ENCODE peak calls at places on chromosomes 13 and 19, in seven cellular contexts. C is Ammon's horn, A is kidney epithelial cell, P is trophoblast cell, Y is AG04449, S is HTR-8/SVneo, R is SK-N-SH. T is an unnamed sample.

GRCh38 chr13:111397202-111397880 is 76.9 kb downstream of the TEX29 start:
- DNase-seq in C (no peak), A (no peak), P (no peak), Y (no peak), S (no peak), R (no peak), T (no peak)

GRCh38 chr19:37969695-37970094 is 62.7 kb downstream of the SIPA1L3 start:
- DNase-seq in C (no peak), A (no peak), P (no peak), Y (no peak), S (no peak), R (no peak), T (no peak)

GRCh38 chr19:33385956-33386355 is 12.4 kb downstream of the CEBPG start:
- DNase-seq in C (peak; percentile 51), A (no peak), P (no peak), Y (no peak), S (no peak), R (no peak), T (no peak)

GRCh38 chr19:2488942-2489731 is 13.2 kb downstream of the GADD45B start:
- DNase-seq in C (peak; percentile 44), A (no peak), P (no peak), Y (no peak), S (no peak), R (peak; percentile 92), T (no peak)

GRCh38 chr13:55199132-55199531 is 1941.6 kb upstream of the PRR20A start:
- DNase-seq in C (no peak), A (no peak), P (no peak), Y (no peak), S (no peak), R (no peak), T (no peak)

GRCh38 chr13:113969311-113969972 is 4.4 kb downstream of the C13orf46 start:
- DNase-seq in C (no peak), A (no peak), P (no peak), Y (no peak), S (no peak), R (no peak), T (no peak)

GRCh38 chr19:13765395-13766094 is 1.2 kb downstream of the MRI1 start:
- DNase-seq in C (no peak), A (no peak), P (peak; percentile 32), Y (no peak), S (no peak), R (peak; percentile 52), T (no peak)

GRCh38 chr19:23872282-23872919 is 42.3 kb upstream of the ZNF726 start:
- DNase-seq in C (no peak), A (no peak), P (no peak), Y (no peak), S (no peak), R (no peak), T (no peak)

GRCh38 chr13:72570019-72570418 is 157.4 kb downstream of the MZT1 start:
- DNase-seq in C (no peak), A (no peak), P (no peak), Y (no peak), S (no peak), R (no peak), T (no peak)

GRCh38 chr19:28393574-28394336 is 819.2 kb downstream of the UQCRFS1 start:
- DNase-seq in C (no peak), A (no peak), P (no peak), Y (no peak), S (no peak), R (no peak), T (no peak)

GRCh38 chr19:4241824-4242430 is 5.0 kb upstream of the YJU2 start:
- DNase-seq in C (peak; percentile 53), A (no peak), P (no peak), Y (no peak), S (no peak), R (no peak), T (no peak)

GRCh38 chr13:47426126-47426849 is 529.4 kb upstream of the HTR2A start:
- DNase-seq in C (peak; percentile 32), A (peak; percentile 19), P (no peak), Y (peak; percentile 64), S (no peak), R (no peak), T (no peak)

GRCh38 chr13:73859841-73860240 is 274.4 kb downstream of the KLF12 start:
- DNase-seq in C (no peak), A (no peak), P (no peak), Y (no peak), S (no peak), R (no peak), T (no peak)

GRCh38 chr19:41299046-41299754 is 10.8 kb upstream of the CCDC97 start:
- DNase-seq in C (peak; percentile 56), A (no peak), P (no peak), Y (no peak), S (no peak), R (no peak), T (no peak)

GRCh38 chr13:102901056-102901455 is 55.2 kb downstream of the ERCC5 start:
- DNase-seq in C (no peak), A (no peak), P (no peak), Y (no peak), S (no peak), R (no peak), T (no peak)

GRCh38 chr13:33917135-33917534 is 99.2 kb downstream of the RFC3 start:
- DNase-seq in C (no peak), A (no peak), P (no peak), Y (no peak), S (no peak), R (no peak), T (no peak)

GRCh38 chr19:55382013-55382412 is 2.1 kb downstream of the TMEM238 start:
- DNase-seq in C (no peak), A (no peak), P (no peak), Y (no peak), S (no peak), R (no peak), T (no peak)

GRCh38 chr13:40236566-40237168 is 429.8 kb downstream of the FOXO1 start:
- DNase-seq in C (no peak), A (no peak), P (no peak), Y (no peak), S (no peak), R (no peak), T (no peak)

GRCh38 chr19:14916848-14917247 is 24.4 kb upstream of the OR7C2 start:
- DNase-seq in C (no peak), A (no peak), P (peak; percentile 89), Y (no peak), S (no peak), R (peak; percentile 2), T (no peak)

GRCh38 chr13:93182406-93182805 is 44.2 kb upstream of the GPC6 start:
- DNase-seq in C (no peak), A (no peak), P (no peak), Y (no peak), S (no peak), R (no peak), T (no peak)

GRCh38 chr13:100363874-100364273 is 224.7 kb downstream of the GGACT start:
- DNase-seq in C (no peak), A (no peak), P (no peak), Y (no peak), S (no peak), R (no peak), T (no peak)

GRCh38 chr19:3284759-3285646 is 60.5 kb downstream of the CELF5 start:
- DNase-seq in C (no peak), A (no peak), P (peak; percentile 58), Y (no peak), S (peak; percentile 67), R (peak; percentile 77), T (no peak)

T was measured in NCI-H460.